ENCODE peak calls at places on chromosomes 12 and 14, in five cellular contexts. H is lower leg skin, Y is DND-41, R is aorta, L is HCT116. K is an unnamed sample.

GRCh38 chr14:51604078-51604477 is 47.6 kb upstream of the FRMD6 start:
- DNase-seq in H (no peak), Y (no peak), R (no peak), L (no peak), K (no peak)

GRCh38 chr12:75944097-75944904 is 87.3 kb downstream of the PHLDA1 start:
- DNase-seq in Y (no peak), L (peak), R (no peak), H (no peak), K (no peak)

GRCh38 chr14:54344445-54344844 is 52.4 kb upstream of the CDKN3 start:
- DNase-seq in H (no peak), R (no peak), L (no peak), Y (no peak), K (no peak)

GRCh38 chr12:62448436-62448835 is 18.2 kb upstream of the MON2 start:
- DNase-seq in H (no peak), R (no peak), Y (no peak), L (no peak), K (no peak)

GRCh38 chr12:70059373-70059772 is 183.9 kb upstream of the CNOT2 start:
- DNase-seq in H (no peak), R (no peak), Y (no peak), L (no peak), K (no peak)

GRCh38 chr14:61188936-61189808 is 92.0 kb downstream of the TMEM30B start:
- DNase-seq in H (peak), R (peak), L (no peak), Y (no peak), K (no peak)

GRCh38 chr14:68359862-68360552 is 432.9 kb downstream of the ZFP36L1 start:
- DNase-seq in R (peak), Y (no peak), H (peak), L (peak), K (peak)

GRCh38 chr12:64160718-64161060 is 61.4 kb downstream of the KICS2 start:
- DNase-seq in L (no peak), R (no peak), Y (no peak), H (no peak), K (no peak)

GRCh38 chr14:20632831-20633771 is 8.4 kb downstream of the OR6S1 start:
- DNase-seq in R (no peak), Y (peak), L (no peak), H (no peak), K (peak)

GRCh38 chr12:46752396-46752795 is 73.4 kb downstream of the SLC38A4 start:
- DNase-seq in Y (no peak), H (no peak), R (no peak), L (no peak), K (no peak)

GRCh38 chr12:92706594-92706993 is 3.8 kb downstream of the PLEKHG7 start:
- DNase-seq in L (no peak), H (no peak), Y (no peak), R (no peak), K (no peak)

GRCh38 chr12:119338593-119339363 is 4.2 kb downstream of the CCDC60 start:
- DNase-seq in R (no peak), H (peak), L (no peak), Y (no peak), K (no peak)

GRCh38 chr12:12156835-12157234 is 86.1 kb downstream of the BCL2L14 start:
- DNase-seq in L (no peak), H (no peak), Y (no peak), R (no peak), K (no peak)

GRCh38 chr12:74412607-74413230 is 124.9 kb upstream of the ATXN7L3B start:
- DNase-seq in L (peak), H (no peak), Y (no peak), R (no peak), K (no peak)

GRCh38 chr14:58752280-58752679 is 114.5 kb downstream of the DACT1 start:
- DNase-seq in L (no peak), R (no peak), Y (no peak), H (no peak), K (no peak)

GRCh38 chr12:95942106-95942531 is 295 bp downstream of the CCDC38 start:
- DNase-seq in H (no peak), R (no peak), L (no peak), Y (no peak), K (no peak)

GRCh38 chr12:42574879-42575278 is 14.7 kb downstream of the PRICKLE1 start:
- DNase-seq in L (no peak), Y (no peak), R (no peak), H (no peak), K (no peak)

GRCh38 chr12:15256760-15257159 is 35.5 kb upstream of the RERG start:
- DNase-seq in Y (no peak), R (no peak), H (no peak), L (no peak), K (no peak)

GRCh38 chr12:1059162-1059561 is 68.1 kb downstream of the ERC1 start:
- DNase-seq in H (no peak), L (no peak), Y (no peak), R (no peak), K (no peak)

DNA sequence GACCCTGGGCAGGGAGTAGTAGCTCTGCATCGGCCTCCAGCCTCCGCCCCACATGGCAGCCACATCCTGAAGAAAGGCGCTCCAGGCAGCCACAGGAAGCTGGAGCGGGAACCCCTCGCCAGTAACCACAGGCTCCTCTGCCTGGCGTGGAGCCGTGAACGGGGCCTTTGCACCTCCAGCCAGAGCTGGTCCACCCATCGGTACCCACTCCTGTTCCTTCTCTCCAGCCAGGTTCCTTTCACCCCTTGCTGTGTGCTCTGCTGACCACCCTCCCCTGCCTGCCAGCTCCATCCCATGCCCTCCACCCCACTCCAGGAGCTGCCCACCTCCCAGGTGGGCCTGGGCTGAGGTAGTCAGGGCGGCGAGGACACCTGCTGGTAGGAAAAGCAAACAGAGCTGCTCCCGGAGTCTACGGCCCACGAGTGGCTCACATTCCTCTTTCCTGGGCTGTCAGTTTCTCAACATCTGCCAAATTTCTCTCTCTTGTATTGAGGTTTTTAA is 2.7 kb downstream of the TGFB3 start:
- DNase-seq in Y (peak), R (no peak), H (peak), L (no peak), K (no peak)
- H3K4me3 ChIP-seq in Y (no peak), R (peak), H (no peak), L (no peak), K (no peak)

GRCh38 chr12:121957831-121958515 is 39.6 kb downstream of the CFAP251 start:
- DNase-seq in R (no peak), H (no peak), L (no peak), Y (no peak), K (no peak)
- H3K4me3 ChIP-seq in R (no peak), H (no peak), L (no peak), Y (no peak), K (no peak)

GRCh38 chr14:106585692-106586091 is 1059.3 kb downstream of the TMEM121 start:
- DNase-seq in Y (no peak), R (no peak), H (no peak), L (no peak), K (no peak)

GRCh38 chr14:106586098-106586704 is 1059.8 kb downstream of the TMEM121 start:
- DNase-seq in L (no peak), Y (peak), H (no peak), R (no peak), K (peak)
- H3K4me3 ChIP-seq in L (no peak), Y (no peak), H (no peak), R (no peak), K (no peak)

GRCh38 chr12:9379023-9379742 is 171.0 kb upstream of the PZP start:
- DNase-seq in R (no peak), H (no peak), L (no peak), Y (no peak), K (no peak)

GRCh38 chr12:9381619-9382018 is 173.4 kb upstream of the PZP start:
- DNase-seq in H (no peak), Y (no peak), R (no peak), L (no peak), K (no peak)

GRCh38 chr12:9387450-9387849 is 179.3 kb upstream of the PZP start:
- DNase-seq in R (no peak), Y (no peak), H (no peak), L (no peak), K (no peak)

GRCh38 chr12:9380650-9381049 is 172.5 kb upstream of the PZP start:
- DNase-seq in Y (no peak), R (no peak), H (no peak), L (no peak), K (no peak)

GRCh38 chr12:9383585-9383984 is 175.4 kb upstream of the PZP start:
- DNase-seq in L (no peak), H (no peak), Y (no peak), R (no peak), K (no peak)
- H3K4me3 ChIP-seq in L (no peak), H (no peak), Y (no peak), R (no peak), K (no peak)

DNA sequence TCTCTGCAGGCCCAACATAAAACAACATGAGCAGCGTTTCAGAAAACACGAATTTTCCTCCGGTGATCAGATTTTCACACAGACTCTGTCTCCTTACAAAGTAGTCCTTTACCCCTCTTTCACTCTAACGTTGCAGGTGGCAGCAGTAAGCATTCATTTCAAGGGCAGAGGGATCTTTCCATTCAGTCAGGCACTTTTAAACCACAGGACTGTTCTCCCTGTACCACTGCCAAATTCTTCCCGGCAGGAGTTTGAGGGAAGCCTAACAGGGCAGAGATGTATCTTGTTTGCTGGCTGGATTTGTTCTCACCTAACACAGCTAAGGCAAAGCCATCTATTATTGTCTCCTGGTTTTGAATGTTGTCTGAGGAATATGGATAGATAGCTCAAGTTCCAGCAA is 1187.3 kb upstream of the SEL1L start:
- DNase-seq in L (no peak), R (no peak), Y (no peak), H (no peak), K (no peak)
- H3K4me3 ChIP-seq in L (no peak), R (no peak), Y (no peak), H (no peak), K (no peak)

DNA sequence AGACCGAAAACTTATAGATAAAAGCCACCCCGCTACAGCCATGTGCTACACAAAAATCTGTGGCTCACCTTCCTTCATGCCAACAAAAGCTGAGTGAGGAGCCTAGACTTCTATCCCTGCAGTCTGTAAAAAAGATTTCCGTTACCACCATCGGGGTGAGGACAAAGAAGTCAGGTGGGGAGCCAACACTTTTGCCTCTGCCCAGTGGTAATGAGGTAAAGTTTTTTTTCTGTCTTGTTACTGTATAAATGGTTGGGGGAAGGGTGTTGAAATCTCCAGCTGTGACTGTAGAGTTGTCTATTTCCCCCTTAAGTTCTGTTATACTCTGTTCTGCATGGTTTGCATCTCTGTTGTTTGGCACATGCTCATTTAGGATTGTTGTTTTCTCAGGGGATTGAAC is 707.8 kb downstream of the FLRT2 start:
- DNase-seq in Y (no peak), H (no peak), R (no peak), L (no peak), K (no peak)
- H3K4me3 ChIP-seq in Y (no peak), H (no peak), R (no peak), L (no peak), K (no peak)

DNA sequence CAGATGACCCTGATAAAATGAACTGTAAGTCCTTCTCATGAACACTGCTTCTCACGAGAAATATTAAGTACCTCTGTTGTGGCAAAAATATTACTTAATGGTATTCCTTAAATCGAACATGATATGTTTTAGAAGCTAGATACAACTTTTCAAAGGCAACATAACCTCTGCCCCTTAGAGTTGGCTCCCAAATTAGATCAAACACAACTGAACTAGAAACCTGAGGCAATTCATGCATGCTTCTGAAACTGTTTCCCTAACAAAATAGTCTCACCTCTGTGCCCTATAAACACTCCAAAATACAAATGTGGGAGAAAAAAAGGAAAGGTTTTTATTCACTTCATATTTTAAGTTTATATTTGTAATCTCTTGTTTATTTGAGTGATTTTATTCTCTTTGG is 121.6 kb downstream of the SLC16A7 start:
- DNase-seq in Y (no peak), H (no peak), L (no peak), R (no peak), K (no peak)
- H3K4me3 ChIP-seq in Y (no peak), H (no peak), L (no peak), R (no peak), K (no peak)

GRCh38 chr14:97402279-97402678 is 605.1 kb downstream of the VRK1 start:
- DNase-seq in H (peak), R (no peak), Y (no peak), L (no peak), K (no peak)
- H3K4me3 ChIP-seq in H (no peak), R (no peak), Y (no peak), L (no peak), K (no peak)

K was measured in MG63.